ENCODE peak calls at places on chromosomes 6 and 20, in five cellular contexts. One of them, this sample, is unnamed. For H3K4me1 and H3K36me3, the result is how much of the 10 kb centered on the place peaks cover.

GRCh38 chr6:36755435-36756348 is 58.1 kb downstream of the RAB44 start:
- DNase-seq in psoas muscle: no peak
- DNase-seq in CD8-positive, alpha-beta memory T cell: peak
- DNase-seq in HCT116: no peak
- DNase-seq in fibroblast of lung: no peak
- DNase-seq in this sample: no peak

GRCh38 chr6:158663465-158664167 is 13.8 kb downstream of the SYTL3 start:
- DNase-seq in psoas muscle: no peak
- DNase-seq in CD8-positive, alpha-beta memory T cell: no peak
- DNase-seq in HCT116: no peak
- DNase-seq in fibroblast of lung: no peak
- DNase-seq in this sample: peak

GRCh38 chr6:102195311-102195710 is 801.8 kb downstream of the GRIK2 start:
- DNase-seq in psoas muscle: no peak
- DNase-seq in CD8-positive, alpha-beta memory T cell: no peak
- DNase-seq in HCT116: no peak
- DNase-seq in fibroblast of lung: no peak
- DNase-seq in this sample: no peak

GRCh38 chr6:22045261-22045912 is 251.4 kb downstream of the PRL start:
- DNase-seq in psoas muscle: no peak
- DNase-seq in CD8-positive, alpha-beta memory T cell: peak
- DNase-seq in HCT116: no peak
- DNase-seq in fibroblast of lung: no peak
- DNase-seq in this sample: peak

GRCh38 chr6:139522471-139523220 is 148.2 kb upstream of the CITED2 start:
- DNase-seq in psoas muscle: no peak
- DNase-seq in CD8-positive, alpha-beta memory T cell: no peak
- DNase-seq in HCT116: no peak
- DNase-seq in fibroblast of lung: peak
- DNase-seq in this sample: no peak

GRCh38 chr6:18392346-18392877 is 5.3 kb downstream of the RNF144B start:
- DNase-seq in psoas muscle: no peak
- DNase-seq in CD8-positive, alpha-beta memory T cell: no peak
- DNase-seq in HCT116: no peak
- DNase-seq in fibroblast of lung: no peak
- DNase-seq in this sample: no peak

GRCh38 chr6:4125933-4126864 is 9.2 kb downstream of the ECI2 start:
- DNase-seq in psoas muscle: no peak
- DNase-seq in CD8-positive, alpha-beta memory T cell: no peak
- DNase-seq in HCT116: peak
- DNase-seq in fibroblast of lung: peak
- DNase-seq in this sample: no peak

GRCh38 chr6:48037946-48038345 is 73.1 kb downstream of the PTCHD4 start:
- DNase-seq in psoas muscle: no peak
- DNase-seq in CD8-positive, alpha-beta memory T cell: no peak
- DNase-seq in HCT116: no peak
- DNase-seq in fibroblast of lung: no peak
- DNase-seq in this sample: no peak

GRCh38 chr20:3800878-3801260 is 4.8 kb downstream of the CDC25B start:
- DNase-seq in psoas muscle: peak
- DNase-seq in CD8-positive, alpha-beta memory T cell: no peak
- DNase-seq in HCT116: no peak
- DNase-seq in fibroblast of lung: no peak
- DNase-seq in this sample: no peak

GRCh38 chr20:23150304-23151007 is 64.3 kb upstream of the CD93 start:
- DNase-seq in psoas muscle: peak
- DNase-seq in CD8-positive, alpha-beta memory T cell: no peak
- DNase-seq in HCT116: no peak
- DNase-seq in fibroblast of lung: no peak
- DNase-seq in this sample: no peak

GRCh38 chr6:30213654-30213998 is 420 bp upstream of the TRIM26 start:
- DNase-seq in psoas muscle: no peak
- DNase-seq in CD8-positive, alpha-beta memory T cell: no peak
- DNase-seq in HCT116: no peak
- DNase-seq in fibroblast of lung: no peak
- DNase-seq in this sample: no peak

GRCh38 chr6:12733876-12734275 is 17.3 kb downstream of the PHACTR1 start:
- DNase-seq in psoas muscle: no peak
- DNase-seq in CD8-positive, alpha-beta memory T cell: no peak
- DNase-seq in HCT116: no peak
- DNase-seq in fibroblast of lung: no peak
- DNase-seq in this sample: no peak

GRCh38 chr6:79077680-79078056 is 386 bp downstream of the PHIP start:
- DNase-seq in psoas muscle: no peak
- DNase-seq in CD8-positive, alpha-beta memory T cell: no peak
- DNase-seq in HCT116: no peak
- DNase-seq in fibroblast of lung: no peak
- DNase-seq in this sample: no peak

GRCh38 chr6:142297996-142298753 is 3.6 kb upstream of the ADGRG6 start:
- DNase-seq in psoas muscle: no peak
- DNase-seq in CD8-positive, alpha-beta memory T cell: no peak
- DNase-seq in HCT116: no peak
- DNase-seq in fibroblast of lung: peak
- DNase-seq in this sample: no peak

GRCh38 chr6:159212026-159212425 is 42.8 kb downstream of the FNDC1 start:
- DNase-seq in psoas muscle: no peak
- DNase-seq in CD8-positive, alpha-beta memory T cell: no peak
- DNase-seq in HCT116: no peak
- DNase-seq in fibroblast of lung: peak
- DNase-seq in this sample: no peak

GRCh38 chr6:105791569-105792318 is 294.4 kb upstream of the PRDM1 start:
- DNase-seq in psoas muscle: no peak
- DNase-seq in CD8-positive, alpha-beta memory T cell: no peak
- DNase-seq in HCT116: no peak
- DNase-seq in fibroblast of lung: no peak
- DNase-seq in this sample: no peak

GRCh38 chr20:48467622-48468021 is 360.2 kb downstream of the PREX1 start:
- DNase-seq in psoas muscle: no peak
- DNase-seq in CD8-positive, alpha-beta memory T cell: no peak
- DNase-seq in HCT116: peak
- DNase-seq in fibroblast of lung: no peak
- DNase-seq in this sample: no peak

GRCh38 chr6:158837684-158838625 is 18.8 kb upstream of the EZR start:
- DNase-seq in psoas muscle: no peak
- DNase-seq in CD8-positive, alpha-beta memory T cell: no peak
- DNase-seq in HCT116: no peak
- DNase-seq in fibroblast of lung: peak
- DNase-seq in this sample: no peak

GRCh38 chr20:54318892-54319291 is 111.0 kb downstream of the PFDN4 start:
- DNase-seq in psoas muscle: no peak
- DNase-seq in CD8-positive, alpha-beta memory T cell: no peak
- DNase-seq in HCT116: no peak
- DNase-seq in fibroblast of lung: no peak
- DNase-seq in this sample: no peak

GRCh38 chr20:50270569-50270968 is 79.9 kb downstream of the CEBPB start:
- DNase-seq in psoas muscle: peak
- DNase-seq in CD8-positive, alpha-beta memory T cell: no peak
- DNase-seq in HCT116: no peak
- DNase-seq in fibroblast of lung: no peak
- DNase-seq in this sample: no peak

GRCh38 chr20:50248104-50248631 is 57.5 kb downstream of the CEBPB start:
- DNase-seq in psoas muscle: peak
- DNase-seq in CD8-positive, alpha-beta memory T cell: no peak
- DNase-seq in HCT116: no peak
- DNase-seq in fibroblast of lung: peak
- DNase-seq in this sample: no peak

GRCh38 chr20:63487781-63488241 is 11.1 kb downstream of the EEF1A2 start:
- DNase-seq in psoas muscle: peak
- DNase-seq in CD8-positive, alpha-beta memory T cell: no peak
- DNase-seq in HCT116: no peak
- DNase-seq in fibroblast of lung: no peak
- DNase-seq in this sample: no peak

GRCh38 chr20:40945754-40946451 is 82.7 kb upstream of the TOP1 start:
- DNase-seq in psoas muscle: peak
- DNase-seq in CD8-positive, alpha-beta memory T cell: no peak
- DNase-seq in HCT116: peak
- DNase-seq in fibroblast of lung: peak
- DNase-seq in this sample: no peak

GRCh38 chr6:99390896-99391295 is 3.1 kb downstream of the COQ3 start:
- DNase-seq in psoas muscle: no peak
- DNase-seq in CD8-positive, alpha-beta memory T cell: no peak
- DNase-seq in HCT116: no peak
- DNase-seq in fibroblast of lung: no peak
- DNase-seq in this sample: no peak

GRCh38 chr20:57126481-57127092 is 139.9 kb downstream of the BMP7 start:
- DNase-seq in psoas muscle: no peak
- DNase-seq in CD8-positive, alpha-beta memory T cell: no peak
- DNase-seq in HCT116: no peak
- DNase-seq in fibroblast of lung: no peak
- DNase-seq in this sample: no peak
- H3K4me1 ChIP-seq in psoas muscle: under half
- H3K4me1 ChIP-seq in CD8-positive, alpha-beta memory T cell: under half
- H3K4me1 ChIP-seq in HCT116: under half
- H3K4me1 ChIP-seq in fibroblast of lung: under half
- H3K4me1 ChIP-seq in this sample: under half

GRCh38 chr20:47237715-47238114 is 118.8 kb downstream of the ZMYND8 start:
- DNase-seq in psoas muscle: no peak
- DNase-seq in CD8-positive, alpha-beta memory T cell: no peak
- DNase-seq in HCT116: no peak
- DNase-seq in fibroblast of lung: peak
- DNase-seq in this sample: no peak
- H3K36me3 ChIP-seq in psoas muscle: under half
- H3K36me3 ChIP-seq in CD8-positive, alpha-beta memory T cell: under half
- H3K36me3 ChIP-seq in HCT116: under half
- H3K36me3 ChIP-seq in fibroblast of lung: under half
- H3K36me3 ChIP-seq in this sample: under half

DNA sequence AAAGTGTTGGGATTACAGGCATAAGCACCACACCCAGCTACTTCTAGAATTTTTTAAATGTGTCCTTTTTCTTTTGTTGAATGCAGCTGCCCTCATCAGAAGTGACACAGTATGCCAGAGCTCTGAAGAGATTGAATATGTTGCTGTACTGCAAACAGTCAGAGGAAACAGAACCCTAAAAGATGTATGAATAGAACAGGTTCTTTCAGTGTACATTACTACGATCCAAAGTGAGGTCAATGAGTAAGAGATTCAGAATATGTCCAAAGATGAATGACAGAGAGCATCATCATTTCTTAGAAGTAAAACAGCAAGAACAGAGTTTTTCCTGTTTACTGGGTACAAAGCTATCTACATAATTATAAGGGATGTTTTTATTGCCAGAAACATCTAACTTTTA is 268.5 kb downstream of the NRN1 start:
- DNase-seq in psoas muscle: no peak
- DNase-seq in CD8-positive, alpha-beta memory T cell: no peak
- DNase-seq in HCT116: no peak
- DNase-seq in fibroblast of lung: no peak
- DNase-seq in this sample: no peak
- H3K4me1 ChIP-seq in psoas muscle: under half
- H3K4me1 ChIP-seq in CD8-positive, alpha-beta memory T cell: under half
- H3K4me1 ChIP-seq in HCT116: under half
- H3K4me1 ChIP-seq in fibroblast of lung: under half
- H3K4me1 ChIP-seq in this sample: under half

DNA sequence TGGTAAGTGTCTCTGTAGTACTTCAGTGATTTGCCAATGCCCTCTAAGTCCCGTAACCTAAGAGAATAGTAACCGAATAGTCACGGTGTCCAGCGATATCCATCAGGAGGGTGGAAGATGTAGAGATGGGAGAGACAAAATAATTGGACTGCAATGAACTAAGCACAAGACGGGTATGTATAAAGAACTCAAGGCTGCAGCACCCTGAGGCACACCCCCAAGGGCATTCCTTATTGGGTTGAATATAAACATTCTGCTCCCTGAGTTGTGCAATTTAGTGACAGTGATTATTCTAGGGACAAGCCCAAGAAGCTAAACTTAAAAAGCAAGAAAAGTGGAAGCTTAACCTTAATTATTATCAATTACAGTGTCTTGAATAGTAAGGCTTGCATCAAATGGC is 14.6 kb downstream of the DST start:
- DNase-seq in psoas muscle: no peak
- DNase-seq in CD8-positive, alpha-beta memory T cell: no peak
- DNase-seq in HCT116: no peak
- DNase-seq in fibroblast of lung: peak
- DNase-seq in this sample: no peak
- H3K36me3 ChIP-seq in psoas muscle: under half
- H3K36me3 ChIP-seq in CD8-positive, alpha-beta memory T cell: under half
- H3K36me3 ChIP-seq in HCT116: half or more
- H3K36me3 ChIP-seq in fibroblast of lung: under half
- H3K36me3 ChIP-seq in this sample: under half

GRCh38 chr6:170160628-170161611 is 130.0 kb downstream of the DLL1 start:
- DNase-seq in psoas muscle: peak
- DNase-seq in CD8-positive, alpha-beta memory T cell: no peak
- DNase-seq in HCT116: no peak
- DNase-seq in fibroblast of lung: no peak
- DNase-seq in this sample: no peak
- H3K4me1 ChIP-seq in psoas muscle: under half
- H3K4me1 ChIP-seq in CD8-positive, alpha-beta memory T cell: under half
- H3K4me1 ChIP-seq in HCT116: under half
- H3K4me1 ChIP-seq in fibroblast of lung: under half
- H3K4me1 ChIP-seq in this sample: under half

This sample was measured in naive thymus-derived CD4-positive, alpha-beta T cell.